ENCODE peak calls at places on chromosomes 3 and 15, in five cellular contexts. L is A549, M is GM12878, P is HepG2, A is K562. S is an unnamed sample.

GRCh38 chr3:124230432-124230831 is 238.5 kb upstream of the ROPN1 start:
- DNase-seq in L (no peak), M (no peak), P (no peak), A (no peak), S (peak; percentile 2)

GRCh38 chr3:124834723-124835718 is 52.1 kb downstream of the ITGB5 start:
- DNase-seq in L (peak; percentile 91), M (peak; percentile 90), P (peak; percentile 99), A (peak; percentile 17), S (peak; percentile 86)

GRCh38 chr3:159189994-159190669 is 388.3 kb downstream of the MFSD1 start:
- DNase-seq in L (no peak), M (no peak), P (no peak), A (no peak), S (no peak)

GRCh38 chr3:165056510-165056909 is 21.8 kb downstream of the SI start:
- DNase-seq in L (no peak), M (no peak), P (no peak), A (no peak), S (peak; percentile 2)

GRCh38 chr3:38829404-38829803 is 13.4 kb upstream of the SCN10A start:
- DNase-seq in L (peak; percentile 32), M (no peak), P (peak; percentile 39), A (no peak), S (no peak)

GRCh38 chr3:128550471-128551126 is 57.6 kb upstream of the GATA2 start:
- DNase-seq in L (no peak), M (no peak), P (no peak), A (no peak), S (no peak)

GRCh38 chr3:17810759-17811158 is 68.3 kb upstream of the TBC1D5 start:
- DNase-seq in L (peak; percentile 19), M (no peak), P (peak; percentile 15), A (no peak), S (peak; percentile 41)

GRCh38 chr3:110526732-110527727 is 544.6 kb upstream of the NECTIN3 start:
- DNase-seq in L (peak; percentile 44), M (no peak), P (no peak), A (peak; percentile 15), S (peak; percentile 61)

GRCh38 chr3:186871403-186871924 is 29.0 kb downstream of the ADIPOQ start:
- DNase-seq in L (no peak), M (no peak), P (no peak), A (no peak), S (no peak)

GRCh38 chr3:80521081-80521480 is 753.3 kb upstream of the ROBO1 start:
- DNase-seq in L (no peak), M (no peak), P (no peak), A (no peak), S (no peak)

GRCh38 chr3:80519436-80519835 is 751.6 kb upstream of the ROBO1 start:
- DNase-seq in L (no peak), M (no peak), P (no peak), A (no peak), S (no peak)
- TF ChIP-seq JUNB in L (no peak), M (no peak), P (no peak), A (no peak), S (no peak)

DNA sequence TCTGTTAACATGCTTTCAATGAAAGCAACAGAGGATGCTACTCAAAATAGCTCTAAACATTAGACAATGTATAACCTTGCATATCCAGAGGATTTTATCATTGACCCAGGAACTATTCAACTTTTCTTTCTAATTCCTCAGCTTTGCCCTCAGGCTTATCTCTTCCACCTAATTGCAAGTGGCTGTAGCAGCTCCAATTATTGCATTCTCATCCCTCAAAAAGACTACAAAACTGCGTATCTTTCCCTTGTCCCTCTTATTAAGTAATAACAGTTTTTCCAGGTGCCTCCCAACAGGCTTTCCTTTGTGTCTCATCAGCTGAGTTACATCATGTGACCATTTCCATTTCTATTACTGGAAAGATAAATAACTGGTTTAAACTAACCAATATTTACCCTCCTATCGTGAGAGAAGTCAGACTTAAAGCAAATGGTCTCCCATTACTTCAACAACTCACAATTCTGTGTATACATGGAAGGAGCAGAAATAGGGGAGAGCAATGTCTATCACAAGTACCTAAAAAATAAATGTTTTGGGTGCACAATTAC is 78.0 kb upstream of the MBNL1 start:
- DNase-seq in L (no peak), M (no peak), P (peak; percentile 32), A (no peak), S (no peak)
- TF ChIP-seq JUNB in L (no peak), M (no peak), P (no peak), A (no peak), S (no peak)

GRCh38 chr3:52843881-52844280 is 9.1 kb upstream of the MUSTN1 start:
- DNase-seq in L (no peak), M (no peak), P (no peak), A (no peak), S (no peak)
- TF ChIP-seq JUNB in L (no peak), M (no peak), P (no peak), A (no peak), S (no peak)

GRCh38 chr3:65439641-65440040 is 599.1 kb downstream of the MAGI1 start:
- DNase-seq in L (peak; percentile 46), M (no peak), P (peak; percentile 32), A (peak; percentile 36), S (peak; percentile 85)
- TF ChIP-seq JUNB in L (no peak), M (no peak), P (no peak), A (no peak), S (no peak)

GRCh38 chr3:9779721-9780450 is 10.1 kb upstream of the CAMK1 start:
- DNase-seq in L (no peak), M (peak; percentile 59), P (no peak), A (no peak), S (no peak)
- TF ChIP-seq JUNB in L (no peak), M (no peak), P (no peak), A (no peak), S (no peak)

DNA sequence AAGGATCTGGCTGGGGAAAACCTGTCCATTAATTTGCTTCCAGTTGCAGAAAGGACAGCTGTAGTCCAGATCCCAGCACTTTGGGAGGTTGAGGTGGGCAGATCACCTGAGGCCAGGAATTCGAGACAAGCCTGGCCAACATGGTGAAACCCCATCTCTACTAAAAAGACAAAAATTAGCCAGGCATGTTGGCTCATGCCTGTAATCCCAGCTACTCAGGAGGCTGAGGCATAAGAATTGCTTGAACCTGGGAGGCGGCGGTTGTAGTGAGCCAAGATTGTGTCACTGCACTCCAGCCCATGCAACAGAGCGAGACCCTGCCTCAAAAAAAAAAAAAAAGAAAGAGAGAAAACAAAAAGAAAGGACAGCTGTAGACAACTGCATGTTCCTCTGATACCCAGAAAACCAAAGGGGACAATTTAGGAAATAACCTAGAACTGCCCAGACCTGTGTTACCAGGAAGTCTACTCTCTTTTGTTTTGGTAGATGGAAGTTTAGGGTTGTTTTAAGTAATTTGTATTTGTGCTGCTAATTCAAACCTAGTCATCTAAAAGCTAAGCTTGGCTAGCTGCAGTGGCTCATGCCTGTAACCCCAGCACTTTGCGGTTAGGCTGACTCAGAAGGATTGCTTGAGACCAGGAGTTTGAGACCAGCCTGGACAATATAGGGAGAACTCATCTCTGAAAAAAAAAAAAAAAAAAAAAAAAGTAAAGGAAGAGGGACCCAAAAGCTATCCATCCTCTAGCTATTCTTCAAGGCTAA is 22.7 kb downstream of the EXD1 start:
- DNase-seq in L (no peak), M (no peak), P (no peak), A (no peak), S (no peak)
- TF ChIP-seq JUNB in L (no peak), M (no peak), P (no peak), A (no peak), S (no peak)

GRCh38 chr3:120182613-120183524 is 88.6 kb upstream of the GSK3B start:
- DNase-seq in L (peak; percentile 34), M (no peak), P (no peak), A (no peak), S (peak; percentile 30)
- TF ChIP-seq JUNB in L (no peak), M (no peak), P (no peak), A (no peak), S (no peak)

S was measured in GM23338.